ENCODE peak calls at places on chromosomes 3 and 15, in ten cellular contexts. S is body of pancreas, C is lower leg skin, B is GM12892, F is right lobe of liver, J is breast epithelium, R is IMR-90, P is tibial nerve, Z is H54, V is A549. E is an unnamed sample.

GRCh38 chr3:108041253-108041652 is 49.6 kb downstream of the CD47 start:
- DNase-seq in B (no peak), R (no peak), V (no peak), Z (no peak), C (no peak), S (no peak), F (no peak), J (no peak), P (no peak), E (no peak)

GRCh38 chr3:26627080-26627479 is 4.5 kb downstream of the LRRC3B start:
- DNase-seq in J (no peak), Z (no peak), B (no peak), R (no peak), S (no peak), V (no peak), P (no peak), C (no peak), F (no peak), E (no peak)

GRCh38 chr3:12345141-12345561 is 56.3 kb downstream of the PPARG start:
- DNase-seq in C (no peak), S (no peak), R (peak), B (no peak), Z (peak), J (no peak), F (no peak), P (no peak), V (peak), E (no peak)

GRCh38 chr3:10435850-10436249 is 69.5 kb downstream of the ATP2B2 start:
- DNase-seq in C (no peak), Z (no peak), B (no peak), P (no peak), R (no peak), V (no peak), S (no peak), F (no peak), J (no peak), E (no peak)

GRCh38 chr3:134652409-134652831 is 1.6 kb upstream of the KY start:
- DNase-seq in F (no peak), Z (no peak), P (no peak), R (peak), B (no peak), S (no peak), C (peak), J (no peak), V (no peak), E (peak)

GRCh38 chr3:13470894-13471574 is 9.1 kb upstream of the HDAC11 start:
- DNase-seq in B (no peak), Z (no peak), R (no peak), C (no peak), S (no peak), F (peak), P (no peak), J (no peak), V (no peak), E (no peak)

GRCh38 chr3:123202451-123202850 is 708 bp downstream of the SEC22A start:
- DNase-seq in V (peak), J (no peak), Z (no peak), S (no peak), F (no peak), P (no peak), R (peak), B (no peak), C (no peak), E (no peak)

GRCh38 chr15:88529021-88529630 is 17.4 kb downstream of the DET1 start:
- DNase-seq in B (no peak), F (no peak), P (no peak), C (no peak), R (peak), V (no peak), J (no peak), S (no peak), Z (no peak), E (no peak)

GRCh38 chr3:31533169-31533870 is 595 bp downstream of the STT3B start:
- DNase-seq in V (peak), J (peak), R (peak), Z (no peak), C (peak), S (peak), P (peak), B (peak), F (peak), E (peak)

GRCh38 chr15:75107905-75108838 is 84.8 kb downstream of the PPCDC start:
- DNase-seq in B (no peak), Z (peak), J (no peak), S (no peak), P (no peak), R (peak), C (peak), V (peak), F (peak), E (no peak)

GRCh38 chr3:17740703-17741102 is 1.7 kb downstream of the TBC1D5 start:
- DNase-seq in P (no peak), F (no peak), R (peak), C (no peak), V (peak), B (no peak), Z (peak), S (no peak), J (no peak), E (no peak)

GRCh38 chr3:22729981-22730380 is 473.1 kb upstream of the UBE2E2 start:
- DNase-seq in V (no peak), C (no peak), J (no peak), F (no peak), S (no peak), B (no peak), Z (no peak), P (no peak), R (peak), E (no peak)

GRCh38 chr3:152323834-152324233 is 55.1 kb downstream of the MBNL1 start:
- DNase-seq in F (no peak), C (no peak), R (no peak), J (no peak), S (no peak), Z (no peak), P (no peak), V (no peak), B (no peak), E (no peak)

GRCh38 chr15:83571820-83572707 is 81.9 kb upstream of the ADAMTSL3 start:
- DNase-seq in J (no peak), B (no peak), C (no peak), P (no peak), R (peak), S (no peak), Z (no peak), F (no peak), V (peak), E (no peak)

GRCh38 chr15:58988011-58988785 is 735 bp downstream of the RNF111 start:
- DNase-seq in P (peak), C (peak), J (peak), S (peak), V (peak), Z (peak), F (peak), B (peak), R (peak), E (peak)

GRCh38 chr3:53850895-53851294 is 4.5 kb downstream of the IL17RB start:
- DNase-seq in V (no peak), P (peak), J (no peak), R (peak), C (no peak), Z (no peak), F (no peak), B (no peak), S (peak), E (no peak)

GRCh38 chr3:15453991-15454625 is 26.7 kb downstream of the EAF1 start:
- DNase-seq in V (no peak), F (no peak), B (no peak), Z (no peak), C (no peak), S (no peak), R (no peak), J (no peak), P (no peak), E (no peak)

GRCh38 chr3:170836491-170836890 is 33.5 kb downstream of the RPL22L1 start:
- DNase-seq in S (no peak), J (no peak), Z (no peak), B (no peak), P (no peak), C (no peak), F (no peak), V (no peak), R (no peak), E (no peak)

GRCh38 chr3:135965506-135966348 is at the start of gene PPP2R3A:
- DNase-seq in F (peak), Z (peak), J (peak), V (peak), C (peak), B (peak), R (peak), P (peak), S (peak), E (peak)

GRCh38 chr3:37129871-37130270 is 44.5 kb downstream of the LRRFIP2 start:
- DNase-seq in C (no peak), F (no peak), R (peak), V (no peak), P (no peak), B (no peak), S (no peak), J (no peak), Z (no peak), E (no peak)

GRCh38 chr3:15660055-15660940 is 58.8 kb downstream of the BTD start:
- DNase-seq in R (no peak), V (no peak), F (no peak), B (no peak), S (no peak), Z (no peak), C (no peak), P (no peak), J (no peak), E (no peak)

GRCh38 chr3:32200991-32201758 is 37.3 kb upstream of the CMTM8 start:
- DNase-seq in S (no peak), Z (no peak), J (no peak), P (peak), V (no peak), R (no peak), B (no peak), C (no peak), F (no peak), E (no peak)

GRCh38 chr3:171812811-171813210 is 2.5 kb upstream of the PLD1 start:
- DNase-seq in J (no peak), F (no peak), C (no peak), S (no peak), V (no peak), R (no peak), P (no peak), Z (no peak), B (no peak), E (no peak)

GRCh38 chr15:62578960-62579359 is 413.9 kb upstream of the C2CD4B start:
- DNase-seq in J (no peak), F (no peak), P (no peak), Z (no peak), V (no peak), R (no peak), S (no peak), C (no peak), B (no peak), E (no peak)

GRCh38 chr15:39230205-39230916 is 350.5 kb upstream of the THBS1 start:
- DNase-seq in F (peak), B (no peak), Z (no peak), S (peak), P (no peak), R (no peak), J (no peak), C (no peak), V (no peak), E (no peak)

GRCh38 chr3:38121832-38122461 is 15.0 kb downstream of the ACAA1 start:
- DNase-seq in J (no peak), R (no peak), F (peak), S (peak), P (no peak), Z (no peak), C (no peak), B (no peak), V (no peak), E (no peak)

GRCh38 chr15:68678746-68679145 is 100.0 kb downstream of the CORO2B start:
- DNase-seq in V (no peak), F (no peak), Z (no peak), C (no peak), S (no peak), J (no peak), B (no peak), R (no peak), P (no peak), E (no peak)

GRCh38 chr3:41260063-41260450 is 60.8 kb downstream of the CTNNB1 start:
- DNase-seq in F (no peak), B (no peak), Z (no peak), V (no peak), R (no peak), P (no peak), J (no peak), C (no peak), S (no peak), E (peak)

GRCh38 chr3:55426486-55426885 is 60.6 kb downstream of the WNT5A start:
- DNase-seq in F (no peak), V (no peak), Z (no peak), P (no peak), S (no peak), B (no peak), J (no peak), R (peak), C (no peak), E (no peak)

GRCh38 chr15:58864602-58865419 is 68.7 kb downstream of the SLTM start:
- DNase-seq in V (no peak), B (no peak), R (no peak), Z (no peak), J (no peak), C (no peak), P (no peak), S (peak), F (peak), E (peak)

GRCh38 chr3:14537590-14538450 is 2.3 kb downstream of the GRIP2 start:
- DNase-seq in Z (no peak), R (no peak), B (no peak), P (no peak), C (no peak), J (no peak), V (peak), F (no peak), S (no peak), E (no peak)

GRCh38 chr3:108477511-108478147 is 32.8 kb downstream of the MYH15 start:
- DNase-seq in V (peak), B (peak), P (peak), J (no peak), C (peak), R (peak), S (peak), Z (no peak), F (peak), E (peak)

GRCh38 chr3:126750760-126751129 is 46.7 kb downstream of the CHCHD6 start:
- DNase-seq in F (no peak), B (no peak), J (no peak), V (no peak), P (no peak), R (no peak), S (no peak), Z (no peak), C (no peak), E (no peak)

GRCh38 chr3:25693238-25693637 is 28.5 kb upstream of the TOP2B start:
- DNase-seq in J (no peak), B (no peak), R (no peak), V (no peak), P (no peak), Z (no peak), F (no peak), S (no peak), C (no peak), E (no peak)

GRCh38 chr15:25057574-25057973 is 102.8 kb downstream of the SNRPN start:
- DNase-seq in R (no peak), J (peak), Z (no peak), V (no peak), C (no peak), F (no peak), S (no peak), P (no peak), B (no peak), E (no peak)

GRCh38 chr15:85312486-85312885 is 67.9 kb upstream of the AKAP13 start:
- DNase-seq in J (no peak), B (no peak), Z (no peak), V (no peak), C (no peak), S (no peak), F (no peak), P (no peak), R (peak), E (no peak)
- TF ChIP-seq POLR2A in J (no peak), B (peak), Z (no peak), V (no peak), C (no peak), S (no peak), F (no peak), P (no peak), R (no peak), E (no peak)

DNA sequence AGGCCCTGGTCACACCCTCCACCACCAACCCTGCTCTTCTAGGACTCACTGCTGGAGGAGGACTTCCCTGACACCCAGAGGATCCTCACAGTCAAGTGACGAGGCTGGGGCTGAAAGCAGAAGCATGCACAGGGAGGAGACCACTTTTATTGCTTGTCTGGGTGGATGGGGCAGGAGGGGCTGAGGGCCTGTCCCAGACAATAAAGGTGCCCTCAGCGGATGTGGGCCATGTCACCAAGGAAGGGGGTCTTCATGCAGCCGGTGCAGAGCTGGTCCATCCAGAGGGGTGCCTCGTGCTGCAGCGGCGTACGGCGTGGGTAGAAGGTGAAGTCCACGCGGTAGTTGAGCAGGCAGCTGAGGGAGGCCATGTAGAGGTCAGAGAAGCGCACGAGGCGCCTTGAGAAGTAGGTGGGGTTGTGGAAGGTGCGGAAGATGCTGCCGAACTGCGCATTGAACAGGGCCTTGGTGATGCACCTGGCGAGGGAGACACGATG is 9.4 kb downstream of the NT5DC2 start:
- DNase-seq in C (no peak), R (no peak), V (no peak), J (no peak), P (no peak), Z (no peak), S (no peak), B (no peak), F (no peak), E (no peak)
- TF ChIP-seq POLR2A in C (no peak), R (no peak), V (no peak), J (no peak), P (no peak), Z (no peak), S (no peak), B (no peak), F (no peak), E (no peak)

DNA sequence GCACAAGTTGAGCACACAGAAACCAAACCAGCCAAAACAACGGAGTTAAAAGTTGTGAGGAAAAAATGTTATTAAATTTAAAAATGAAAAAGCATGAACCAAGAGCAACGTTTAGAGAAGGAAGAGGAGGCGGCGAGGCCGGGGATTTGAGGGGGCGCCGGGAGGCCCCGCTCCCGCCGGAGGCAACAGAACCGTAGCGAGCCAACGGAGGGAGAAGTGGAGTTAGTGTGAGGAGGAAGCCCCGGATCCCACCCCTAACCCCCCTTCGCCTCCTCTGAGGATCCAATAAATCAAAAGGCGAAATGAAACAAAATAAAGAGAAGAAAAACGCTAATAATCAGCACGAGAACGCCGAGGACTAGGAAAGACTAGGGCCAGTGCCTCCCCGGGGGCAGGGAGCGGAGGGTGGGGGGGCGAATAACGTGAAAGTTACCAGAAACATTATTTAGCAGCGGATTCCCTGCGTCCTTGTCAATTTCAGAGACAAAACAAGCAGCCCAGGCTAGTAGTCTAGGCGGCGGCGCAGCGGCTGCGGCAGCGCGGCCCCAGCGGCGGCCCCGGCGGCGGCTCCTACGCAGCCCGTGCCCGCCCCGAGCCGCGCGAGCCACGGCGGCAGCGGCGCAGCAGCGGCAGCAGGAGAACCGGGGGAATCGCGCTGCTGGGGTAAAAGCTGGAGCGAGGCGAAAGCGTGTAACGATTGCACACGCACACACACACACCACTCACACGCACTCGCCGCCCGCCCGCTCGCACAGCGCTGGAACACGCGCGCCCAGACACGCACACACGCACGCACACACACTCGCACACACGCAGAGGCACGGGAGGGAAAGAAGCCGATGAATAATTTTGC is 1.7 kb downstream of the MEIS2 start:
- DNase-seq in P (peak), F (peak), V (peak), J (no peak), S (peak), Z (peak), R (peak), C (no peak), B (peak), E (no peak)
- TF ChIP-seq POLR2A in P (no peak), F (no peak), V (peak), J (no peak), S (no peak), Z (peak), R (no peak), C (no peak), B (peak), E (no peak)

DNA sequence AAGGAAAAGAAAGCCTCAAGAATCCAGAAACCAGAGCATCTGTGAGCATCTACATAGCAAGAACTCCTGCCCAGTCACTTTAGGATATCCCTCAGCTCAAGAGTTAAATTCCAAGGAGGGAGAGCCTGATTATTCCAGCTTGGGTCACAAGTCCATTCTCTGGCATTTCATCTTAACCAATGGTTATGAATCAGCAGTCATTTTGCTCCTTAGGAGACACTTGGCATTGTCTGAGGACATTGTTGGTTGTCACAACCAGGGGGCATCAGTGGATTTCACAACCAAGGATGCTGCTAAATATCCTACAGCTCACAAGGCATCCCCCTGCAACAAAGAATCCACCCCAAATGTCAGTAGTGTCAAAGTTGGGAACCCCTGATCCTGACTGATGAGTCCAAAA is 51.0 kb upstream of the LMCD1 start:
- DNase-seq in C (no peak), Z (no peak), P (no peak), B (no peak), V (no peak), R (no peak), S (no peak), F (no peak), J (no peak), E (no peak)
- TF ChIP-seq POLR2A in C (no peak), Z (no peak), P (no peak), B (no peak), V (no peak), R (no peak), S (no peak), F (no peak), J (no peak), E (no peak)

GRCh38 chr3:49719214-49719884 is at the start of gene AMIGO3:
- DNase-seq in C (peak), V (peak), Z (peak), R (peak), S (peak), F (peak), J (peak), B (peak), P (peak), E (peak)

GRCh38 chr3:49721165-49721860 is 1.8 kb upstream of the AMIGO3 start:
- DNase-seq in V (no peak), S (peak), B (no peak), J (peak), F (no peak), C (no peak), R (no peak), P (no peak), Z (no peak), E (no peak)

GRCh38 chr3:49718419-49719213 is 868 bp downstream of the AMIGO3 start:
- DNase-seq in J (peak), R (no peak), V (no peak), Z (no peak), F (no peak), C (no peak), P (no peak), B (no peak), S (peak), E (peak)

GRCh38 chr3:49721861-49722781 is 1.6 kb downstream of the GMPPB start:
- DNase-seq in P (no peak), F (no peak), C (no peak), S (no peak), B (peak), J (peak), Z (no peak), R (no peak), V (no peak), E (no peak)

GRCh38 chr3:49720383-49721164 is 1.1 kb upstream of the AMIGO3 start:
- DNase-seq in P (no peak), R (no peak), V (no peak), F (no peak), J (peak), B (no peak), S (peak), C (no peak), Z (no peak), E (no peak)
- TF ChIP-seq POLR2A in P (no peak), R (no peak), V (no peak), F (no peak), J (no peak), B (peak), S (no peak), C (no peak), Z (no peak), E (no peak)